ENCODE peak calls at places on chromosomes 16 and 17, in five cellular contexts. One of them, this sample, is unnamed.
A peak's percentile ranks its signal among the peaks of the same experiment; 100 is the strongest.

GRCh38 chr16:17633146-17633966 is 162.6 kb upstream of the XYLT1 start:
- DNase-seq in tibial nerve: no peak
- DNase-seq in heart right ventricle: no peak
- DNase-seq in ascending aorta: no peak
- DNase-seq in right cardiac atrium: no peak
- DNase-seq in this sample: no peak

GRCh38 chr16:18958621-18959578 is 24.8 kb upstream of the TMC7 start:
- DNase-seq in ascending aorta: no peak
- DNase-seq in heart right ventricle: no peak
- DNase-seq in tibial nerve: no peak
- DNase-seq in right cardiac atrium: no peak
- DNase-seq in this sample: no peak

GRCh38 chr17:33667052-33667509 is 374.0 kb upstream of the ASIC2 start:
- DNase-seq in tibial nerve: no peak
- DNase-seq in right cardiac atrium: no peak
- DNase-seq in ascending aorta: no peak
- DNase-seq in heart right ventricle: no peak
- DNase-seq in this sample: no peak

GRCh38 chr17:6666077-6666521 is 14.5 kb downstream of the C17orf100 start:
- DNase-seq in ascending aorta: peak; percentile 83
- DNase-seq in tibial nerve: peak; percentile 60
- DNase-seq in heart right ventricle: peak; percentile 75
- DNase-seq in right cardiac atrium: peak; percentile 77
- DNase-seq in this sample: no peak

GRCh38 chr16:57284206-57284951 is at the start of gene PLLP:
- DNase-seq in tibial nerve: no peak
- DNase-seq in heart right ventricle: no peak
- DNase-seq in ascending aorta: no peak
- DNase-seq in right cardiac atrium: peak; percentile 77
- DNase-seq in this sample: peak; percentile 68

GRCh38 chr17:27601069-27601974 is 29.7 kb upstream of the LGALS9 start:
- DNase-seq in tibial nerve: peak; percentile 98
- DNase-seq in ascending aorta: peak; percentile 88
- DNase-seq in right cardiac atrium: peak; percentile 86
- DNase-seq in heart right ventricle: peak; percentile 82
- DNase-seq in this sample: no peak

GRCh38 chr17:35666070-35666469 is 65.4 kb upstream of the RASL10B start:
- DNase-seq in heart right ventricle: no peak
- DNase-seq in tibial nerve: no peak
- DNase-seq in ascending aorta: no peak
- DNase-seq in right cardiac atrium: no peak
- DNase-seq in this sample: no peak

GRCh38 chr17:81868674-81869220 is 2.4 kb downstream of the ARHGDIA start:
- DNase-seq in heart right ventricle: peak; percentile 24
- DNase-seq in ascending aorta: peak; percentile 76
- DNase-seq in tibial nerve: no peak
- DNase-seq in right cardiac atrium: peak; percentile 82
- DNase-seq in this sample: no peak

GRCh38 chr16:53126390-53126789 is 71.6 kb downstream of the CHD9 start:
- DNase-seq in right cardiac atrium: no peak
- DNase-seq in heart right ventricle: no peak
- DNase-seq in tibial nerve: no peak
- DNase-seq in ascending aorta: no peak
- DNase-seq in this sample: no peak

GRCh38 chr17:80649672-80650338 is 105.2 kb downstream of the RPTOR start:
- DNase-seq in right cardiac atrium: peak; percentile 88
- DNase-seq in tibial nerve: peak; percentile 43
- DNase-seq in heart right ventricle: peak; percentile 85
- DNase-seq in ascending aorta: peak; percentile 81
- DNase-seq in this sample: no peak

GRCh38 chr17:15169676-15170075 is 95.5 kb downstream of the PMP22 start:
- DNase-seq in ascending aorta: no peak
- DNase-seq in heart right ventricle: no peak
- DNase-seq in right cardiac atrium: no peak
- DNase-seq in tibial nerve: no peak
- DNase-seq in this sample: no peak

GRCh38 chr16:85036398-85037049 is 8.9 kb downstream of the KIAA0513 start:
- DNase-seq in tibial nerve: no peak
- DNase-seq in right cardiac atrium: no peak
- DNase-seq in heart right ventricle: no peak
- DNase-seq in ascending aorta: no peak
- DNase-seq in this sample: no peak

GRCh38 chr16:77158293-77158692 is 32.7 kb upstream of the MON1B start:
- DNase-seq in right cardiac atrium: no peak
- DNase-seq in ascending aorta: no peak
- DNase-seq in heart right ventricle: no peak
- DNase-seq in tibial nerve: no peak
- DNase-seq in this sample: no peak

GRCh38 chr17:35540589-35541404 is 3.3 kb upstream of the SLFN12L start:
- DNase-seq in heart right ventricle: peak; percentile 35
- DNase-seq in ascending aorta: peak; percentile 74
- DNase-seq in right cardiac atrium: peak; percentile 65
- DNase-seq in tibial nerve: peak; percentile 49
- DNase-seq in this sample: no peak

GRCh38 chr16:75197522-75198134 is 9.3 kb downstream of the CTRB2 start:
- DNase-seq in heart right ventricle: no peak
- DNase-seq in ascending aorta: no peak
- DNase-seq in tibial nerve: no peak
- DNase-seq in right cardiac atrium: no peak
- DNase-seq in this sample: peak; percentile 60

GRCh38 chr17:1629647-1630310 is 1.1 kb upstream of the SLC43A2 start:
- DNase-seq in right cardiac atrium: peak; percentile 85
- DNase-seq in heart right ventricle: peak; percentile 63
- DNase-seq in tibial nerve: peak; percentile 68
- DNase-seq in ascending aorta: peak; percentile 83
- DNase-seq in this sample: peak; percentile 80

GRCh38 chr17:48612854-48613691 is 2.0 kb downstream of the HOXB8 start:
- DNase-seq in heart right ventricle: no peak
- DNase-seq in right cardiac atrium: no peak
- DNase-seq in tibial nerve: no peak
- DNase-seq in ascending aorta: no peak
- DNase-seq in this sample: no peak

GRCh38 chr17:9195346-9195870 is 174.1 kb downstream of the NTN1 start:
- DNase-seq in right cardiac atrium: peak; percentile 25
- DNase-seq in tibial nerve: no peak
- DNase-seq in heart right ventricle: no peak
- DNase-seq in ascending aorta: no peak
- DNase-seq in this sample: no peak

GRCh38 chr16:81928975-81929374 is 82.3 kb downstream of the SDR42E1 start:
- DNase-seq in heart right ventricle: no peak
- DNase-seq in ascending aorta: no peak
- DNase-seq in tibial nerve: no peak
- DNase-seq in right cardiac atrium: no peak
- DNase-seq in this sample: no peak

GRCh38 chr17:28727727-28728363 is 743 bp upstream of the NEK8 start:
- DNase-seq in ascending aorta: peak; percentile 78
- DNase-seq in heart right ventricle: peak; percentile 43
- DNase-seq in tibial nerve: no peak
- DNase-seq in right cardiac atrium: peak; percentile 52
- DNase-seq in this sample: no peak

GRCh38 chr16:62883526-62883925 is 847.3 kb upstream of the CDH8 start:
- DNase-seq in ascending aorta: no peak
- DNase-seq in tibial nerve: no peak
- DNase-seq in right cardiac atrium: no peak
- DNase-seq in heart right ventricle: no peak
- DNase-seq in this sample: no peak

GRCh38 chr17:27199948-27200347 is 94.0 kb upstream of the WSB1 start:
- DNase-seq in right cardiac atrium: no peak
- DNase-seq in ascending aorta: no peak
- DNase-seq in tibial nerve: no peak
- DNase-seq in heart right ventricle: no peak
- DNase-seq in this sample: no peak

DNA sequence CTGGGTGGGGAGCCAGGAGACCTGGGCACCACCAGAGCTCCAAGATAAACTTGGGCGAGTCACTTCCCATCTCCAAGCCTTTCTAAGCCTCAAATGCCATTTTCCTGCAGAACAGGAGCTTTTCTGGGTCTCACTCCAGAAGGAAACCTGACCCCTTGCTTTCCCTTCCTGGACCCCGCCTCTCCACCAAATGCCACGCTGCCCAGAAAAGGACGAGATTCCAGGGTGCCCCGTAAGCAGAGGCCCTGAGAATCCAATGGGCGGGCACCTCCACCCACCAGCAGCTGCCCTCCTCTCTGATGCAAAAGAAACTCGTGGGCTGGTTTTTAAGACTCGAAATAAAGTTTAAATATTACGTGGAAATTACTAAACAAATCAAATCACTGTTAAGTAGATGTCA is 31.3 kb downstream of the ZNF423 start:
- DNase-seq in ascending aorta: no peak
- DNase-seq in heart right ventricle: no peak
- DNase-seq in tibial nerve: no peak
- DNase-seq in right cardiac atrium: no peak
- DNase-seq in this sample: no peak
- H3K27ac ChIP-seq in ascending aorta: no peak overlapping the region
- H3K27ac ChIP-seq in heart right ventricle: peak overlapping the region; percentile 62
- H3K27ac ChIP-seq in tibial nerve: no peak overlapping the region
- H3K27ac ChIP-seq in right cardiac atrium: peak overlapping the region; percentile 6
- H3K27ac ChIP-seq in this sample: no peak overlapping the region

GRCh38 chr17:78724999-78725398 is 57.1 kb downstream of the CYTH1 start:
- DNase-seq in ascending aorta: no peak
- DNase-seq in tibial nerve: no peak
- DNase-seq in heart right ventricle: no peak
- DNase-seq in right cardiac atrium: no peak
- DNase-seq in this sample: no peak

GRCh38 chr17:78724544-78724943 is 57.5 kb downstream of the CYTH1 start:
- DNase-seq in heart right ventricle: peak; percentile 52
- DNase-seq in tibial nerve: no peak
- DNase-seq in right cardiac atrium: peak; percentile 67
- DNase-seq in ascending aorta: no peak
- DNase-seq in this sample: no peak

GRCh38 chr17:78727057-78727456 is 55.0 kb downstream of the CYTH1 start:
- DNase-seq in ascending aorta: no peak
- DNase-seq in tibial nerve: no peak
- DNase-seq in right cardiac atrium: no peak
- DNase-seq in heart right ventricle: no peak
- DNase-seq in this sample: no peak

GRCh38 chr17:78726471-78727010 is 55.5 kb downstream of the CYTH1 start:
- DNase-seq in heart right ventricle: no peak
- DNase-seq in ascending aorta: no peak
- DNase-seq in tibial nerve: no peak
- DNase-seq in right cardiac atrium: no peak
- DNase-seq in this sample: no peak

DNA sequence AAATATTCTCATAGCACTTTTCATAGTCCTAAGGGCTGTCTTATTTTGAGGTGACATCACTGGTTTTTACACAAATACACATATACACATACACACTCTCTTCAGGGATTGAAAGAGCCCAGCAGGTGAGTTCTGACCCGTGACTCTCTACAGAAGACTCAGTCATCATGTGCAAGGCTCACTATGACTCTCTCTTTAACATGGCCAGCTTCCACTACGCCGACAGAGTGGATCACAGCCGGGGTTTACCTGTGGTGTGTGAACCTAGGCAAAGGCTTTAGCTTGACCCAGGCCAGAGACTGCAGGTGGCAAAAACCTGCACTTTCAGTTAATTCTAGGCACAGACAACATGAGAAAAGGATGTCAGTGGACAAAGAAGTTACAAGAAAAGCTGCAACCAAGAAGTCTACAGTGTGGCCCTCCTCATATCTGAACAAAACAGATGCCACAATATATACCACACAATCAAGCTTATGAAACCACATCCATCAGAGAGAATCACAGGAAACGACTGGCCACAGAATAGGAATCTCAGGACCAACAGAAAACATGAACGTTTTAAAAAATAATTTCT is 56.5 kb downstream of the CYTH1 start:
- DNase-seq in right cardiac atrium: no peak
- DNase-seq in heart right ventricle: no peak
- DNase-seq in ascending aorta: no peak
- DNase-seq in tibial nerve: no peak
- DNase-seq in this sample: no peak
- H3K27ac ChIP-seq in right cardiac atrium: no peak overlapping the region
- H3K27ac ChIP-seq in heart right ventricle: no peak overlapping the region
- H3K27ac ChIP-seq in ascending aorta: no peak overlapping the region
- H3K27ac ChIP-seq in tibial nerve: no peak overlapping the region
- H3K27ac ChIP-seq in this sample: no peak overlapping the region

GRCh38 chr16:49700928-49701685 is 154.8 kb downstream of the ZNF423 start:
- DNase-seq in tibial nerve: no peak
- DNase-seq in ascending aorta: no peak
- DNase-seq in right cardiac atrium: no peak
- DNase-seq in heart right ventricle: no peak
- DNase-seq in this sample: no peak
- H3K27ac ChIP-seq in tibial nerve: peak overlapping the region; percentile 88
- H3K27ac ChIP-seq in ascending aorta: peak overlapping the region; percentile 88
- H3K27ac ChIP-seq in right cardiac atrium: peak overlapping the region; percentile 72
- H3K27ac ChIP-seq in heart right ventricle: peak overlapping the region; percentile 70
- H3K27ac ChIP-seq in this sample: peak overlapping the region; percentile 90

GRCh38 chr17:50207792-50208567 is 6.5 kb upstream of the COL1A1 start:
- DNase-seq in heart right ventricle: no peak
- DNase-seq in right cardiac atrium: no peak
- DNase-seq in tibial nerve: no peak
- DNase-seq in ascending aorta: peak; percentile 63
- DNase-seq in this sample: peak; percentile 67
- H3K27ac ChIP-seq in heart right ventricle: peak overlapping the region; percentile 86
- H3K27ac ChIP-seq in right cardiac atrium: no peak overlapping the region
- H3K27ac ChIP-seq in tibial nerve: peak overlapping the region; percentile 87
- H3K27ac ChIP-seq in ascending aorta: peak overlapping the region; percentile 95
- H3K27ac ChIP-seq in this sample: peak overlapping the region; percentile 76

GRCh38 chr17:73667184-73667959 is 23.1 kb upstream of the SDK2 start:
- DNase-seq in ascending aorta: no peak
- DNase-seq in heart right ventricle: no peak
- DNase-seq in tibial nerve: peak; percentile 29
- DNase-seq in right cardiac atrium: no peak
- DNase-seq in this sample: no peak
- H3K27ac ChIP-seq in ascending aorta: no peak overlapping the region
- H3K27ac ChIP-seq in heart right ventricle: no peak overlapping the region
- H3K27ac ChIP-seq in tibial nerve: no peak overlapping the region
- H3K27ac ChIP-seq in right cardiac atrium: no peak overlapping the region
- H3K27ac ChIP-seq in this sample: no peak overlapping the region